ENCODE peak calls at places on chromosomes 5 and 9, in four cellular contexts. One of them, this sample, is unnamed.

GRCh38 chr5:157770665-157771064 is 27.2 kb downstream of the LSM11 start:
- DNase-seq in B cell: no peak
- DNase-seq in endodermal cell: no peak
- DNase-seq in fibroblast of lung: no peak
- DNase-seq in this sample: no peak

GRCh38 chr9:114016101-114016500 is 62.0 kb downstream of the AMBP start:
- DNase-seq in B cell: no peak
- DNase-seq in endodermal cell: peak
- DNase-seq in fibroblast of lung: no peak
- DNase-seq in this sample: peak

GRCh38 chr9:128027166-128027539 is 40.0 kb downstream of the NAIF1 start:
- DNase-seq in B cell: no peak
- DNase-seq in endodermal cell: no peak
- DNase-seq in fibroblast of lung: no peak
- DNase-seq in this sample: no peak

GRCh38 chr9:16726718-16727451 is 143.6 kb downstream of the BNC2 start:
- DNase-seq in B cell: no peak
- DNase-seq in endodermal cell: peak
- DNase-seq in fibroblast of lung: peak
- DNase-seq in this sample: peak

GRCh38 chr9:87603854-87604490 is 106.3 kb downstream of the DAPK1 start:
- DNase-seq in B cell: no peak
- DNase-seq in endodermal cell: no peak
- DNase-seq in fibroblast of lung: no peak
- DNase-seq in this sample: no peak

GRCh38 chr9:20744046-20744630 is 60.1 kb downstream of the FOCAD start:
- DNase-seq in B cell: no peak
- DNase-seq in endodermal cell: no peak
- DNase-seq in fibroblast of lung: no peak
- DNase-seq in this sample: no peak

GRCh38 chr9:100286257-100286656 is 66.5 kb downstream of the TEX10 start:
- DNase-seq in B cell: no peak
- DNase-seq in endodermal cell: no peak
- DNase-seq in fibroblast of lung: no peak
- DNase-seq in this sample: no peak

GRCh38 chr9:114742947-114743346 is 61.0 kb upstream of the TEX48 start:
- DNase-seq in B cell: no peak
- DNase-seq in endodermal cell: no peak
- DNase-seq in fibroblast of lung: no peak
- DNase-seq in this sample: no peak

GRCh38 chr9:108903437-108904103 is 30.4 kb downstream of the ELP1 start:
- DNase-seq in B cell: no peak
- DNase-seq in endodermal cell: no peak
- DNase-seq in fibroblast of lung: peak
- DNase-seq in this sample: no peak

GRCh38 chr9:124934290-124934689 is 6.6 kb downstream of the GOLGA1 start:
- DNase-seq in B cell: peak
- DNase-seq in endodermal cell: no peak
- DNase-seq in fibroblast of lung: no peak
- DNase-seq in this sample: no peak

GRCh38 chr5:84274585-84275468 is 109.9 kb downstream of the EDIL3 start:
- DNase-seq in B cell: no peak
- DNase-seq in endodermal cell: peak
- DNase-seq in fibroblast of lung: peak
- DNase-seq in this sample: peak

GRCh38 chr5:123429993-123430392 is 6.8 kb upstream of the CEP120 start:
- DNase-seq in B cell: no peak
- DNase-seq in endodermal cell: no peak
- DNase-seq in fibroblast of lung: peak
- DNase-seq in this sample: no peak

GRCh38 chr5:123434796-123435195 is 11.6 kb upstream of the CEP120 start:
- DNase-seq in B cell: no peak
- DNase-seq in endodermal cell: no peak
- DNase-seq in fibroblast of lung: no peak
- DNase-seq in this sample: no peak

GRCh38 chr5:123428521-123429220 is 5.5 kb upstream of the CEP120 start:
- DNase-seq in B cell: no peak
- DNase-seq in endodermal cell: no peak
- DNase-seq in fibroblast of lung: no peak
- DNase-seq in this sample: no peak

GRCh38 chr5:123425444-123425843 is 2.2 kb upstream of the CEP120 start:
- DNase-seq in B cell: no peak
- DNase-seq in endodermal cell: no peak
- DNase-seq in fibroblast of lung: no peak
- DNase-seq in this sample: no peak

DNA sequence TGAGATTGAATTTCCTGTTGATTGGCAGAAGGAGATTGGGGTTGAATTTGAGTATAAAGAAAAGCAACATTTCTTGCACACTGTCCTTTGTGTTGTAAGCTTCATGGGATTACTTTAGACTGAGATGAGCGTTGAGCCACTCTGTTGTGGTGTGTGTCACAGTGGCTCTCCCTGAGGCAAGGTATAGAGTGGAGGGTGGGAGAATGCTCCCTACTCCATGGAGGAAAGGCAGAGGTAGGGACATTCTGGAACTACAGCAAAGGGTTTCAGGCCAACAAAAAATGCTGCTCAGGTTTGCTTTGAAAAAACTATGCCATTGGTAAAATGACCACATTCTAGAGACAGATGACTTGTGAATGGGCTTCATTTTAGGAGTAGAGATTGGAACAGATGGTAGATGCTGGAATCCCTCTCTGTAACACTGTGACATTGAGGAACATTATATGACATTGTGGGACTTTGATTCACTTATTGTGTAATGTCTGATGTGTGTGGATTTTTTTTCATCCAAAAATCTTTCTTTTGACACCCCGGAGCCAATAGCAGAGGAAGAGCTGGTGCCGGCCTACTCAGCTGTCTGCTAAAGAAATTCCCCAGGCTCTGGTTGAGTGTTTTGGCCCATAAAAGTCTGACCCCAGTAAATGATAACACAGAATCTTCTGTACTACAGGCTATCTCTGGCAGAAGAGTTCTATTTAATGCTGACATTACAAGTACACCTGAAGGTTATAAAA is 6.2 kb upstream of the CEP120 start:
- DNase-seq in B cell: no peak
- DNase-seq in endodermal cell: no peak
- DNase-seq in fibroblast of lung: no peak
- DNase-seq in this sample: no peak
- TF ChIP-seq CTCF in B cell: no peak
- TF ChIP-seq CTCF in endodermal cell: no peak
- TF ChIP-seq CTCF in fibroblast of lung: no peak
- TF ChIP-seq CTCF in this sample: no peak

GRCh38 chr9:134455951-134456739 is 129.9 kb downstream of the RXRA start:
- DNase-seq in B cell: peak
- DNase-seq in endodermal cell: no peak
- DNase-seq in fibroblast of lung: peak
- DNase-seq in this sample: peak
- TF ChIP-seq CTCF in B cell: no peak
- TF ChIP-seq CTCF in endodermal cell: no peak
- TF ChIP-seq CTCF in fibroblast of lung: no peak
- TF ChIP-seq CTCF in this sample: no peak

DNA sequence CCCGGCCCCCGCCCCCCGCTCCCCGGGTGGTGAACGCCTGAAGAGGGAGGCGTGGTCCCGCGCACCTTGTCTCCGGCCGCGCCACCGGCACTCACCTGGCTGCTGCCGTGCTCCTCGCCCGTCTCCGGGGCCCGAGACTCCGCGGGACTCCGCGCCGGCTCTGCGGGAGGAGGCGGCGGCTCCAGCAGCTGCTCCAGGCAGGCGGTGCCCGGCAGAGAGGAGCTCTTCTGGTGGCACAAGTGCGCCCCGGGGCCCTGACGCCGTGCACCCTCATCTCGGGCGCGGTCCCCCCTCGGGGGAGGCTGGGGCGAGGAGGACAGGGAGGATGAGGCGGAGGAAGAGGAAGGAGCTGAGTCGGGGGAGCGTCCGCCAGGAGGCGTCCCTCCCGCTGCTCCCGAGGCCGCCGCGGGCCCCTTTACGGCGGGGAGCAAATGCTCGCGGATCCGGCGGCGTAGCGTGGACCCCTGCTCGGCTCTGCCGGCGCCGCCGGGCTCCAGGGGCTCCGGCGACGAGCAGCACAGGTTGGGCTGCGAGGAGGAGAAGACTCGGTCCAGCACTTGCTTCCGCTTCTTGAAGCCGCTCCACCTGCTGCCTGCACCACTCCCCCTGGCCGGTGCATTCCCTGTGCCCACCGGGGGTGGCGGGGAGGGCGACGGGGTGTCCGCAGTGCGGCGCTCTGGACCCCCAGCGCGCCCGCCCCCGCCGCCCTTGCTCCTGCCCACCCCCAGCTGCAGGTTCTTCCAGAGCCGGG is 958 bp downstream of the MCTP1 start:
- DNase-seq in B cell: peak
- DNase-seq in endodermal cell: peak
- DNase-seq in fibroblast of lung: no peak
- DNase-seq in this sample: peak
- TF ChIP-seq CTCF in B cell: no peak
- TF ChIP-seq CTCF in endodermal cell: peak
- TF ChIP-seq CTCF in fibroblast of lung: peak
- TF ChIP-seq CTCF in this sample: peak

GRCh38 chr5:27312291-27312690 is 273.9 kb upstream of the CDH9 start:
- DNase-seq in B cell: no peak
- DNase-seq in endodermal cell: no peak
- DNase-seq in fibroblast of lung: no peak
- DNase-seq in this sample: no peak
- TF ChIP-seq CTCF in B cell: no peak
- TF ChIP-seq CTCF in endodermal cell: no peak
- TF ChIP-seq CTCF in fibroblast of lung: no peak
- TF ChIP-seq CTCF in this sample: no peak

GRCh38 chr5:102090770-102091169 is 205.3 kb downstream of the SLCO4C1 start:
- DNase-seq in B cell: no peak
- DNase-seq in endodermal cell: peak
- DNase-seq in fibroblast of lung: no peak
- DNase-seq in this sample: peak
- TF ChIP-seq CTCF in B cell: no peak
- TF ChIP-seq CTCF in endodermal cell: peak
- TF ChIP-seq CTCF in fibroblast of lung: no peak
- TF ChIP-seq CTCF in this sample: peak

This sample was measured in endothelial cell.